ENCODE peak calls at places on chromosomes 1 and 21, in seven cellular contexts. L is endothelial cell of umbilical vein, Q is OCI-LY7, O is right lobe of liver, R is PC-9, Y is HepG2, K is body of pancreas. C is an unnamed sample.

GRCh38 chr1:154521695-154522094 is 19.5 kb upstream of the SHE start:
- DNase-seq in L (peak; percentile 70), Q (no peak), O (no peak), R (no peak), Y (no peak), K (no peak), C (no peak)

GRCh38 chr1:100622506-100622905 is 84.6 kb downstream of the GPR88 start:
- DNase-seq in L (no peak), Q (no peak), O (no peak), R (no peak), Y (no peak), K (no peak), C (no peak)

GRCh38 chr1:53552981-53553733 is 94.0 kb downstream of the DMRTB1 start:
- DNase-seq in L (no peak), Q (no peak), O (peak; percentile 25), R (no peak), Y (no peak), K (no peak), C (no peak)

GRCh38 chr1:181062800-181063428 is 25.6 kb upstream of the IER5 start:
- DNase-seq in L (no peak), Q (no peak), O (no peak), R (no peak), Y (no peak), K (no peak), C (no peak)

GRCh38 chr1:21297975-21298374 is 7.7 kb upstream of the ECE1 start:
- DNase-seq in L (no peak), Q (no peak), O (no peak), R (no peak), Y (no peak), K (no peak), C (no peak)

GRCh38 chr1:61741682-61742619 is at the start of gene PATJ:
- DNase-seq in L (peak; percentile 28), Q (peak; percentile 51), O (peak; percentile 84), R (peak; percentile 80), Y (peak; percentile 35), K (peak; percentile 86), C (no peak)

GRCh38 chr1:25771246-25772114 is 28.5 kb upstream of the SELENON start:
- DNase-seq in L (no peak), Q (peak; percentile 27), O (peak; percentile 78), R (no peak), Y (peak; percentile 74), K (peak; percentile 93), C (no peak)

GRCh38 chr1:203425668-203425999 is 50.0 kb upstream of the PRELP start:
- DNase-seq in L (no peak), Q (no peak), O (no peak), R (no peak), Y (no peak), K (no peak), C (no peak)

GRCh38 chr1:239601108-239601507 is 214.7 kb downstream of the CHRM3 start:
- DNase-seq in L (no peak), Q (no peak), O (no peak), R (no peak), Y (no peak), K (no peak), C (no peak)

GRCh38 chr1:25462732-25463131 is 32.0 kb downstream of the MACO1 start:
- DNase-seq in L (peak; percentile 68), Q (no peak), O (no peak), R (no peak), Y (no peak), K (no peak), C (no peak)

GRCh38 chr1:25579947-25580309 is 36.5 kb downstream of the LDLRAP1 start:
- DNase-seq in L (no peak), Q (no peak), O (no peak), R (no peak), Y (no peak), K (no peak), C (no peak)

GRCh38 chr1:245512181-245512888 is 357.6 kb downstream of the KIF26B start:
- DNase-seq in L (no peak), Q (no peak), O (no peak), R (no peak), Y (no peak), K (no peak), C (no peak)
- H3K27ac ChIP-seq in L (no peak overlapping the region), Q (no peak overlapping the region), O (no peak overlapping the region), R (no peak overlapping the region), Y (no peak overlapping the region), K (no peak overlapping the region), C (no peak overlapping the region)

GRCh38 chr1:18415448-18415960 is 65.2 kb upstream of the KLHDC7A start:
- DNase-seq in L (no peak), Q (no peak), O (no peak), R (no peak), Y (no peak), K (no peak), C (no peak)
- TF ChIP-seq CTCF in L (no peak), Q (no peak), O (no peak), R (no peak), Y (no peak), K (no peak), C (no peak)

DNA sequence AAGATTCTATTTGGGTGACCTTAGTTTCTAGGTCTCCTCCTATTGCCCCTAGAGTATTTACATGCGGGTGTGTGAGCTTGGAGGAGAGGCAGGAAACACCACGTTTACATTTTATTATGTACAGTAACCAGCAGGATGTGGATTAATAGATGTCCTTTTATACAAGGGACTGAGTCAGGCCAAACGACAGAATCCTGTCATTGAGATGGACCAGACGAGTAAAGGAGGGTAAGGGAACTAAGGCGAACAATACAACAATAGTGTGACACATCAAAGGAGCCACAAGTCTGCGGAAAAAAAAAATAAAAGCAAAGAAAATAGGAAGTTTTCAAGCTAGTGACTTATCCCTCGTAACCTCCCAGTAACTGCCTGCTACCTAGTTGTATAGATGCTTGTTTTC is 151.1 kb downstream of the GABPA start:
- DNase-seq in L (peak; percentile 84), Q (no peak), O (no peak), R (no peak), Y (peak; percentile 7), K (no peak), C (no peak)
- H3K36me3 ChIP-seq in L (peaks cover 15% of the 10 kb centered on the region), Q (no peaks in the 10 kb centered on the region), O (no peaks in the 10 kb centered on the region), R (peaks cover 2% of the 10 kb centered on the region), Y (peaks cover 11% of the 10 kb centered on the region), K (no peaks in the 10 kb centered on the region), C (peaks cover 19% of the 10 kb centered on the region)

GRCh38 chr21:33396436-33396835 is 6.8 kb upstream of the IFNGR2 start:
- DNase-seq in L (no peak), Q (no peak), O (no peak), R (no peak), Y (no peak), K (no peak), C (no peak)
- H3K27ac ChIP-seq in L (no peak overlapping the region), Q (no peak overlapping the region), O (no peak overlapping the region), R (no peak overlapping the region), Y (no peak overlapping the region), K (no peak overlapping the region), C (peak overlapping the region; percentile 66)

GRCh38 chr1:103460496-103460895 is 65.0 kb upstream of the RNPC3 start:
- DNase-seq in L (no peak), Q (no peak), O (no peak), R (no peak), Y (no peak), K (no peak), C (no peak)

GRCh38 chr1:103459385-103459784 is 66.1 kb upstream of the RNPC3 start:
- DNase-seq in L (no peak), Q (no peak), O (no peak), R (no peak), Y (no peak), K (no peak), C (no peak)

GRCh38 chr1:103457856-103458255 is 67.6 kb upstream of the RNPC3 start:
- DNase-seq in L (no peak), Q (no peak), O (no peak), R (no peak), Y (no peak), K (no peak), C (no peak)

GRCh38 chr1:103467100-103467499 is 58.4 kb upstream of the RNPC3 start:
- DNase-seq in L (no peak), Q (no peak), O (no peak), R (no peak), Y (no peak), K (no peak), C (no peak)

DNA sequence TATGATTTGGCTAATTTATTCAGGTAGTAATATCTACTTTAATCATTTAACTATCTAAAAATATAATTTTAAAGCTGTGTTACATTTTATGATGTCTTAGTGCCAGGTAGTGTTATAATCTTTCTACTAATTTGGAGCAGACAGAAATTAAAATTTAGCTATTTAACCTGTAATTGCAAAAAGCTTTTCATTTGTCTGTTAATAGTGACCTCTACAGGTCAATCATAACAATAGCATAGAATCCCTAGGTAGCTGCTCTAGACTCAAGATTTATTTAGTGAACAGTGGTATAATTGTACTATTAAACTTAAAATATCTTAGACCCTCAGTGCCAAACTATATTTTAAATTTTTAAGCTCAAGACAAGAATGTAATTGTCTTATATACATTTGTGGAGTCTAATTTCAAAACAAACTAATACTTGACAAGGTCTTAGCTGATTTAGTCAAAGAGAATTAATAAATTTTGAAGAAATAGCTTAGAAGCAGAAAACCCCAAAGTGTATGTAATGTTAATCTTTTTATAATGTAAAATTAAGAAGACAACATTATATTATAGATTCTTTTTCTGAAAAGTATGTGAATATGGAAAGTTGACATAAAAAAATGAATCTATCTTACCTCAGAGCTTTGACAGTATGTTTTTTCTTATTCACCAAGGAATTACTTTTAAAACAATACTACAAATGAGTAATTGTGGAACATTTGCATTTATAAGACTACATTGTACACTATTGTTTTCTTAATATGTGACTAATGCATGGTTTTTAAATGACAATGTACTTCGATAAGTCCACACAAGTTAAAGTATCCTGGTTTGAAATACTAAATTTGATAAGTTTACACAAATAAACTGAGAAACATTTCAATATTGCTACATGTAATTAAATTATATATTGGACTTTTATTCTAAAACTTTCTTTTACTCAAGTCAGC is 64.1 kb upstream of the RNPC3 start:
- DNase-seq in L (peak; percentile 18), Q (peak; percentile 25), O (no peak), R (no peak), Y (no peak), K (no peak), C (no peak)
- TF ChIP-seq CTCF in L (peak; percentile 29), Q (peak; percentile 91), O (peak; percentile 34), R (peak; percentile 83), Y (peak; percentile 44), K (peak; percentile 11), C (peak; percentile 26)

GRCh38 chr1:1545946-1546737 is 5.7 kb upstream of the TMEM240 start:
- DNase-seq in L (no peak), Q (no peak), O (no peak), R (no peak), Y (no peak), K (no peak), C (no peak)
- H3K36me3 ChIP-seq in L (peaks cover 8% of the 10 kb centered on the region), Q (peaks cover 49% of the 10 kb centered on the region), O (no peaks in the 10 kb centered on the region), R (peaks cover 3% of the 10 kb centered on the region), Y (peaks cover 11% of the 10 kb centered on the region), K (no peaks in the 10 kb centered on the region), C (peaks cover 17% of the 10 kb centered on the region)

GRCh38 chr1:47190807-47191206 is 971 bp upstream of the PDZK1IP1 start:
- DNase-seq in L (no peak), Q (no peak), O (peak; percentile 35), R (no peak), Y (no peak), K (no peak), C (no peak)

GRCh38 chr1:47187226-47187925 is 2.5 kb downstream of the PDZK1IP1 start:
- DNase-seq in L (no peak), Q (no peak), O (peak; percentile 30), R (no peak), Y (no peak), K (no peak), C (no peak)

GRCh38 chr1:47187926-47188250 is 1.9 kb downstream of the PDZK1IP1 start:
- DNase-seq in L (no peak), Q (no peak), O (no peak), R (no peak), Y (no peak), K (no peak), C (no peak)

GRCh38 chr1:47189844-47190562 is at the start of gene PDZK1IP1:
- DNase-seq in L (peak; percentile 56), Q (no peak), O (peak; percentile 57), R (no peak), Y (no peak), K (peak; percentile 94), C (peak; percentile 31)

GRCh38 chr1:47188901-47189785 is 693 bp downstream of the PDZK1IP1 start:
- DNase-seq in L (no peak), Q (no peak), O (peak; percentile 25), R (no peak), Y (no peak), K (no peak), C (no peak)
- H3K27ac ChIP-seq in L (no peak overlapping the region), Q (no peak overlapping the region), O (no peak overlapping the region), R (no peak overlapping the region), Y (no peak overlapping the region), K (peak overlapping the region; percentile 92), C (no peak overlapping the region)

C was measured in brain microvascular endothelial cell.